ENCODE peak calls at places on chromosome 17, in seven cellular contexts. One of them, this sample, is unnamed.

GRCh38 chr17:81967533-81968395 is 6.8 kb upstream of the NOTUM start:
- DNase-seq in DMS153: peak
- DNase-seq in endothelial cell of umbilical vein: no peak
- DNase-seq in activated CD4-positive, alpha-beta memory T cell treated with anti-CD3 and anti-CD28 coated beads, Interleukin-2, amount 10 ng/mL, durations not matched to agents 7 days and 5 days: peak
- DNase-seq in pons: peak
- DNase-seq in OCI-LY7: peak
- DNase-seq in NCI-H345: peak
- DNase-seq in this sample: peak

GRCh38 chr17:55233840-55234239 is 30.9 kb upstream of the HLF start:
- DNase-seq in DMS153: no peak
- DNase-seq in endothelial cell of umbilical vein: no peak
- DNase-seq in activated CD4-positive, alpha-beta memory T cell treated with anti-CD3 and anti-CD28 coated beads, Interleukin-2, amount 10 ng/mL, durations not matched to agents 7 days and 5 days: no peak
- DNase-seq in pons: no peak
- DNase-seq in OCI-LY7: no peak
- DNase-seq in NCI-H345: no peak
- DNase-seq in this sample: no peak

GRCh38 chr17:18070861-18071340 is 16.8 kb upstream of the DRG2 start:
- DNase-seq in DMS153: no peak
- DNase-seq in endothelial cell of umbilical vein: peak
- DNase-seq in activated CD4-positive, alpha-beta memory T cell treated with anti-CD3 and anti-CD28 coated beads, Interleukin-2, amount 10 ng/mL, durations not matched to agents 7 days and 5 days: no peak
- DNase-seq in pons: no peak
- DNase-seq in OCI-LY7: no peak
- DNase-seq in NCI-H345: no peak
- DNase-seq in this sample: no peak

GRCh38 chr17:28493467-28493866 is 12.7 kb upstream of the FOXN1 start:
- DNase-seq in DMS153: no peak
- DNase-seq in endothelial cell of umbilical vein: no peak
- DNase-seq in activated CD4-positive, alpha-beta memory T cell treated with anti-CD3 and anti-CD28 coated beads, Interleukin-2, amount 10 ng/mL, durations not matched to agents 7 days and 5 days: no peak
- DNase-seq in pons: no peak
- DNase-seq in OCI-LY7: no peak
- DNase-seq in NCI-H345: no peak
- DNase-seq in this sample: no peak

GRCh38 chr17:82330322-82331239 is 3.0 kb downstream of the SECTM1 start:
- DNase-seq in DMS153: peak
- DNase-seq in endothelial cell of umbilical vein: peak
- DNase-seq in activated CD4-positive, alpha-beta memory T cell treated with anti-CD3 and anti-CD28 coated beads, Interleukin-2, amount 10 ng/mL, durations not matched to agents 7 days and 5 days: no peak
- DNase-seq in pons: no peak
- DNase-seq in OCI-LY7: peak
- DNase-seq in NCI-H345: peak
- DNase-seq in this sample: no peak

GRCh38 chr17:6366144-6366755 is 68.7 kb downstream of the AIPL1 start:
- DNase-seq in DMS153: no peak
- DNase-seq in endothelial cell of umbilical vein: no peak
- DNase-seq in activated CD4-positive, alpha-beta memory T cell treated with anti-CD3 and anti-CD28 coated beads, Interleukin-2, amount 10 ng/mL, durations not matched to agents 7 days and 5 days: no peak
- DNase-seq in pons: no peak
- DNase-seq in OCI-LY7: no peak
- DNase-seq in NCI-H345: no peak
- DNase-seq in this sample: no peak

GRCh38 chr17:7113273-7114071 is 1.1 kb downstream of the ASGR2 start:
- DNase-seq in DMS153: no peak
- DNase-seq in endothelial cell of umbilical vein: no peak
- DNase-seq in activated CD4-positive, alpha-beta memory T cell treated with anti-CD3 and anti-CD28 coated beads, Interleukin-2, amount 10 ng/mL, durations not matched to agents 7 days and 5 days: no peak
- DNase-seq in pons: no peak
- DNase-seq in OCI-LY7: no peak
- DNase-seq in NCI-H345: no peak
- DNase-seq in this sample: no peak

GRCh38 chr17:58120195-58120822 is 27.9 kb upstream of the OR4D1 start:
- DNase-seq in DMS153: no peak
- DNase-seq in endothelial cell of umbilical vein: peak
- DNase-seq in activated CD4-positive, alpha-beta memory T cell treated with anti-CD3 and anti-CD28 coated beads, Interleukin-2, amount 10 ng/mL, durations not matched to agents 7 days and 5 days: peak
- DNase-seq in pons: no peak
- DNase-seq in OCI-LY7: peak
- DNase-seq in NCI-H345: no peak
- DNase-seq in this sample: peak

GRCh38 chr17:48542956-48543853 is 1.7 kb downstream of the HOXB2 start:
- DNase-seq in DMS153: peak
- DNase-seq in endothelial cell of umbilical vein: peak
- DNase-seq in activated CD4-positive, alpha-beta memory T cell treated with anti-CD3 and anti-CD28 coated beads, Interleukin-2, amount 10 ng/mL, durations not matched to agents 7 days and 5 days: peak
- DNase-seq in pons: no peak
- DNase-seq in OCI-LY7: no peak
- DNase-seq in NCI-H345: peak
- DNase-seq in this sample: no peak

GRCh38 chr17:79073016-79073705 is 1.5 kb upstream of the ENGASE start:
- DNase-seq in DMS153: no peak
- DNase-seq in endothelial cell of umbilical vein: no peak
- DNase-seq in activated CD4-positive, alpha-beta memory T cell treated with anti-CD3 and anti-CD28 coated beads, Interleukin-2, amount 10 ng/mL, durations not matched to agents 7 days and 5 days: no peak
- DNase-seq in pons: no peak
- DNase-seq in OCI-LY7: no peak
- DNase-seq in NCI-H345: no peak
- DNase-seq in this sample: no peak

GRCh38 chr17:40564195-40564882 is 933 bp downstream of the CCR7 start:
- DNase-seq in DMS153: no peak
- DNase-seq in endothelial cell of umbilical vein: no peak
- DNase-seq in activated CD4-positive, alpha-beta memory T cell treated with anti-CD3 and anti-CD28 coated beads, Interleukin-2, amount 10 ng/mL, durations not matched to agents 7 days and 5 days: peak
- DNase-seq in pons: no peak
- DNase-seq in OCI-LY7: no peak
- DNase-seq in NCI-H345: no peak
- DNase-seq in this sample: no peak